ENCODE peak calls at places on chromosome 4, in nine cellular contexts. One of them, this sample, is unnamed. For H3K4me1, the result is how much of the 10 kb centered on the place peaks cover.

GRCh38 chr4:73860884-73861283 is 7.8 kb downstream of the PF4V1 start:
- DNase-seq in mammary epithelial cell: no peak
- DNase-seq in HCT116: no peak
- DNase-seq in CD4-positive, alpha-beta memory T cell: no peak
- DNase-seq in thoracic aorta: no peak
- DNase-seq in stomach: no peak
- DNase-seq in left ventricle myocardium inferior: no peak
- DNase-seq in lung: no peak
- DNase-seq in IMR-90: no peak
- DNase-seq in this sample: no peak

GRCh38 chr4:4397441-4397819 is 10.5 kb downstream of the NSG1 start:
- DNase-seq in mammary epithelial cell: no peak
- DNase-seq in thoracic aorta: no peak
- DNase-seq in stomach: no peak
- DNase-seq in CD4-positive, alpha-beta memory T cell: no peak
- DNase-seq in left ventricle myocardium inferior: no peak
- DNase-seq in HCT116: no peak
- DNase-seq in IMR-90: no peak
- DNase-seq in lung: no peak
- DNase-seq in this sample: no peak

GRCh38 chr4:16843831-16844508 is 54.5 kb downstream of the LDB2 start:
- DNase-seq in mammary epithelial cell: no peak
- DNase-seq in CD4-positive, alpha-beta memory T cell: no peak
- DNase-seq in thoracic aorta: no peak
- DNase-seq in left ventricle myocardium inferior: no peak
- DNase-seq in HCT116: no peak
- DNase-seq in lung: no peak
- DNase-seq in IMR-90: peak
- DNase-seq in stomach: no peak
- DNase-seq in this sample: peak

GRCh38 chr4:55512922-55513571 is 33.7 kb downstream of the CLOCK start:
- DNase-seq in stomach: no peak
- DNase-seq in lung: no peak
- DNase-seq in HCT116: no peak
- DNase-seq in CD4-positive, alpha-beta memory T cell: no peak
- DNase-seq in mammary epithelial cell: no peak
- DNase-seq in IMR-90: peak
- DNase-seq in left ventricle myocardium inferior: no peak
- DNase-seq in thoracic aorta: no peak
- DNase-seq in this sample: no peak

GRCh38 chr4:110289601-110290100 is 91.2 kb upstream of the ELOVL6 start:
- DNase-seq in mammary epithelial cell: no peak
- DNase-seq in left ventricle myocardium inferior: no peak
- DNase-seq in HCT116: no peak
- DNase-seq in thoracic aorta: no peak
- DNase-seq in IMR-90: no peak
- DNase-seq in CD4-positive, alpha-beta memory T cell: no peak
- DNase-seq in stomach: no peak
- DNase-seq in lung: no peak
- DNase-seq in this sample: no peak

GRCh38 chr4:24671824-24672223 is 87.5 kb upstream of the DHX15 start:
- DNase-seq in CD4-positive, alpha-beta memory T cell: no peak
- DNase-seq in HCT116: no peak
- DNase-seq in IMR-90: no peak
- DNase-seq in stomach: no peak
- DNase-seq in thoracic aorta: no peak
- DNase-seq in left ventricle myocardium inferior: no peak
- DNase-seq in lung: no peak
- DNase-seq in mammary epithelial cell: no peak
- DNase-seq in this sample: no peak

GRCh38 chr4:8198906-8199593 is at the start of gene SH3TC1:
- DNase-seq in lung: peak
- DNase-seq in HCT116: peak
- DNase-seq in thoracic aorta: peak
- DNase-seq in mammary epithelial cell: peak
- DNase-seq in CD4-positive, alpha-beta memory T cell: peak
- DNase-seq in stomach: peak
- DNase-seq in left ventricle myocardium inferior: peak
- DNase-seq in IMR-90: peak
- DNase-seq in this sample: peak

GRCh38 chr4:103429283-103429682 is 231.1 kb upstream of the CENPE start:
- DNase-seq in lung: no peak
- DNase-seq in IMR-90: no peak
- DNase-seq in left ventricle myocardium inferior: no peak
- DNase-seq in CD4-positive, alpha-beta memory T cell: no peak
- DNase-seq in HCT116: peak
- DNase-seq in mammary epithelial cell: no peak
- DNase-seq in stomach: no peak
- DNase-seq in thoracic aorta: no peak
- DNase-seq in this sample: no peak

GRCh38 chr4:139596680-139597279 is 40.8 kb upstream of the SETD7 start:
- DNase-seq in lung: no peak
- DNase-seq in left ventricle myocardium inferior: no peak
- DNase-seq in thoracic aorta: no peak
- DNase-seq in CD4-positive, alpha-beta memory T cell: no peak
- DNase-seq in HCT116: no peak
- DNase-seq in stomach: no peak
- DNase-seq in mammary epithelial cell: no peak
- DNase-seq in IMR-90: no peak
- DNase-seq in this sample: no peak

GRCh38 chr4:159946983-159947645 is 844.2 kb downstream of the RAPGEF2 start:
- DNase-seq in stomach: no peak
- DNase-seq in thoracic aorta: no peak
- DNase-seq in lung: no peak
- DNase-seq in left ventricle myocardium inferior: no peak
- DNase-seq in CD4-positive, alpha-beta memory T cell: no peak
- DNase-seq in HCT116: peak
- DNase-seq in IMR-90: peak
- DNase-seq in mammary epithelial cell: peak
- DNase-seq in this sample: peak

GRCh38 chr4:119774840-119775239 is 146.2 kb upstream of the PDE5A start:
- DNase-seq in lung: no peak
- DNase-seq in stomach: no peak
- DNase-seq in thoracic aorta: no peak
- DNase-seq in mammary epithelial cell: no peak
- DNase-seq in CD4-positive, alpha-beta memory T cell: no peak
- DNase-seq in left ventricle myocardium inferior: no peak
- DNase-seq in IMR-90: no peak
- DNase-seq in HCT116: no peak
- DNase-seq in this sample: no peak

GRCh38 chr4:31737419-31737818 is 1017.2 kb downstream of the PCDH7 start:
- DNase-seq in left ventricle myocardium inferior: no peak
- DNase-seq in stomach: no peak
- DNase-seq in lung: no peak
- DNase-seq in IMR-90: no peak
- DNase-seq in thoracic aorta: no peak
- DNase-seq in mammary epithelial cell: no peak
- DNase-seq in HCT116: no peak
- DNase-seq in CD4-positive, alpha-beta memory T cell: no peak
- DNase-seq in this sample: no peak

GRCh38 chr4:89021678-89022077 is 35.3 kb downstream of the FAM13A start:
- DNase-seq in CD4-positive, alpha-beta memory T cell: no peak
- DNase-seq in left ventricle myocardium inferior: no peak
- DNase-seq in stomach: no peak
- DNase-seq in lung: no peak
- DNase-seq in IMR-90: no peak
- DNase-seq in HCT116: no peak
- DNase-seq in thoracic aorta: no peak
- DNase-seq in mammary epithelial cell: no peak
- DNase-seq in this sample: no peak

GRCh38 chr4:54937501-54937900 is 187.9 kb downstream of the KDR start:
- DNase-seq in stomach: no peak
- DNase-seq in CD4-positive, alpha-beta memory T cell: no peak
- DNase-seq in mammary epithelial cell: no peak
- DNase-seq in thoracic aorta: no peak
- DNase-seq in IMR-90: no peak
- DNase-seq in left ventricle myocardium inferior: no peak
- DNase-seq in lung: no peak
- DNase-seq in HCT116: no peak
- DNase-seq in this sample: no peak

GRCh38 chr4:166700592-166700991 is 533.7 kb downstream of the SPOCK3 start:
- DNase-seq in mammary epithelial cell: no peak
- DNase-seq in IMR-90: no peak
- DNase-seq in CD4-positive, alpha-beta memory T cell: no peak
- DNase-seq in left ventricle myocardium inferior: no peak
- DNase-seq in stomach: no peak
- DNase-seq in HCT116: no peak
- DNase-seq in lung: no peak
- DNase-seq in thoracic aorta: no peak
- DNase-seq in this sample: no peak

GRCh38 chr4:108171541-108172230 is 3.0 kb upstream of the LEF1 start:
- DNase-seq in mammary epithelial cell: no peak
- DNase-seq in CD4-positive, alpha-beta memory T cell: peak
- DNase-seq in HCT116: no peak
- DNase-seq in IMR-90: no peak
- DNase-seq in lung: no peak
- DNase-seq in thoracic aorta: no peak
- DNase-seq in left ventricle myocardium inferior: no peak
- DNase-seq in stomach: no peak
- DNase-seq in this sample: peak

GRCh38 chr4:153269223-153269990 is 65.2 kb downstream of the TRIM2 start:
- DNase-seq in IMR-90: no peak
- DNase-seq in mammary epithelial cell: no peak
- DNase-seq in lung: no peak
- DNase-seq in HCT116: no peak
- DNase-seq in left ventricle myocardium inferior: no peak
- DNase-seq in CD4-positive, alpha-beta memory T cell: no peak
- DNase-seq in stomach: no peak
- DNase-seq in thoracic aorta: no peak
- DNase-seq in this sample: no peak

GRCh38 chr4:156971623-156972369 is at the start of gene PDGFC:
- DNase-seq in HCT116: no peak
- DNase-seq in IMR-90: peak
- DNase-seq in CD4-positive, alpha-beta memory T cell: no peak
- DNase-seq in mammary epithelial cell: peak
- DNase-seq in left ventricle myocardium inferior: peak
- DNase-seq in lung: peak
- DNase-seq in stomach: peak
- DNase-seq in thoracic aorta: peak
- DNase-seq in this sample: peak
- H3K4me1 ChIP-seq in HCT116: under half
- H3K4me1 ChIP-seq in IMR-90: under half
- H3K4me1 ChIP-seq in CD4-positive, alpha-beta memory T cell: under half
- H3K4me1 ChIP-seq in mammary epithelial cell: half or more
- H3K4me1 ChIP-seq in left ventricle myocardium inferior: under half
- H3K4me1 ChIP-seq in lung: under half
- H3K4me1 ChIP-seq in stomach: under half
- H3K4me1 ChIP-seq in thoracic aorta: under half
- H3K4me1 ChIP-seq in this sample: under half

DNA sequence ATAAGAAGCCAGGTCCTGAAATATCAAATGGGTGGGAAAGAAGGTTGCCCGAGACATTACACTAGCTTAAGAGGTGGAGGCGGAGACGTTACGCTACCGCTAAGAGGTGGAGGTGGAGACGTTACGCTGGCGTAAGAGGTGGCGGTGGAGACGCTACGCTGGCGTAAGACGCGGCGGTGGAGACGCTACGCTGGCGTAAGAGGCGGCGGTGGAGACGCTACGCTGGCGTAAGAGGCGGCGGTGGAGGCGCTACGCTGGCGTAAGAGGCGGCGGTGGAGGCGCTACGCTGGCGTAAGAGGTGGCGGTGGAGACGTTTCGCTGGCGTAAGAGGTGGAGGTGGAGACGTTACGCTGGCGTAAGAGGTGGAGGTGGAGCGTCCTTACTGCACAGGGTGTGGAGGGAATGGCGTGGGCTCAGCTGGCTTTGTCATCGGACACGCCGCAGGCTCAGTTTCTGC is 12.8 kb downstream of the CYP4V2 start:
- DNase-seq in CD4-positive, alpha-beta memory T cell: peak
- DNase-seq in IMR-90: peak
- DNase-seq in mammary epithelial cell: no peak
- DNase-seq in stomach: peak
- DNase-seq in thoracic aorta: no peak
- DNase-seq in HCT116: peak
- DNase-seq in left ventricle myocardium inferior: no peak
- DNase-seq in lung: peak
- DNase-seq in this sample: no peak
- H3K4me1 ChIP-seq in CD4-positive, alpha-beta memory T cell: under half
- H3K4me1 ChIP-seq in IMR-90: under half
- H3K4me1 ChIP-seq in mammary epithelial cell: under half
- H3K4me1 ChIP-seq in stomach: under half
- H3K4me1 ChIP-seq in thoracic aorta: under half
- H3K4me1 ChIP-seq in HCT116: under half
- H3K4me1 ChIP-seq in left ventricle myocardium inferior: under half
- H3K4me1 ChIP-seq in lung: under half
- H3K4me1 ChIP-seq in this sample: under half

DNA sequence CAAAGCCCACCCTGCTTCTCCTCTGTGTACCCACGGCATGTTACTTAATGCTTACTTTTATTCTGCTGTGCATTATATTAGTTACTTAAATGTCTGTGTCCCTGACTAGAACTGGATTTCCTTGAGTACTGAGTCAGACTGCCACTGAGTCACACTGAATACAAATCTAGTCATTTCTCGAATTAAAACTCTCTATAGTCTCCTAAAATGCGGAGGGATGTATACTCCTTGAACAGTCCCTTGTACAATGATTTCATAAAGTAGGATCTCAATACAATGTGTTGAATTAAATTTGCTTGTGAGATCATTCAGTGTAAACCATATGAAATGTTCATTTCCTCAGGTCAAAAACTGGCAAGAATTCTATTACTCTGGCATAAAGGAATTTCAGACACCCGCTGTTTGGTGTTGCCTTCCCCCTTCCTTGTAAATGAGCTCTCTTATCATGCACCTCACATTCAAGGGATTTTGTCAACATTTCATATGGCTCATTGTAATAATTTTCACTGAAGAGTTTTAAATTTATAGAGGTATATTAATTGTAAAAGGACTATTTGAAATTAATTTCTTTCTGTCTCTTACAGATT is 17.4 kb upstream of the FAM241A start:
- DNase-seq in HCT116: no peak
- DNase-seq in lung: no peak
- DNase-seq in thoracic aorta: no peak
- DNase-seq in left ventricle myocardium inferior: no peak
- DNase-seq in stomach: no peak
- DNase-seq in mammary epithelial cell: peak
- DNase-seq in IMR-90: peak
- DNase-seq in CD4-positive, alpha-beta memory T cell: no peak
- DNase-seq in this sample: peak
- H3K4me1 ChIP-seq in HCT116: under half
- H3K4me1 ChIP-seq in lung: under half
- H3K4me1 ChIP-seq in thoracic aorta: under half
- H3K4me1 ChIP-seq in left ventricle myocardium inferior: under half
- H3K4me1 ChIP-seq in stomach: under half
- H3K4me1 ChIP-seq in mammary epithelial cell: under half
- H3K4me1 ChIP-seq in IMR-90: under half
- H3K4me1 ChIP-seq in CD4-positive, alpha-beta memory T cell: under half
- H3K4me1 ChIP-seq in this sample: under half

DNA sequence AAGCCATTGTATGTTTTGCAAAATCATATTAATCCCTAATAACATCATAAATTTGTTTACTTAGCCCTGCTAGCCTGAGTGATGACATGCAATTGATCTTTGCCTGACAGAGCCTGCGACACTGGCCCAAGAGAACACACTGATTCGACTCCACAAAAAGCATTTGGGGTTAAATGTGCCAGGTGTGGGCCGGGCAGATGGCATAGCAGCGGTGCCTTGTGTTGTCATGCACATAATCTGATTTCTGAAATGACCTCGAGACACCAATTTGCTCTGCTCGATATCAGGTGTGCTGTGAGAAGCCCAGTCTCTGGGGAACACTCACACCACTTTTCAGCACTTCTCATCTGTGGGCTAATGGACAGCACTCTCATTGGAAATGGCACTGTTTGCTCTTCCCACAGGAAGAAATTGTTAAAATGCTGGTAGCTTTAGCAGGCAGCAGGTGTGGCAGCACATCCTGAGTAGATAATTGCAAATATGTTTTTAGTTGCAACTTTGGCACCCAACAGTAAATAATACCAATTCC is 738.3 kb upstream of the TENM3 start:
- DNase-seq in mammary epithelial cell: no peak
- DNase-seq in thoracic aorta: no peak
- DNase-seq in HCT116: no peak
- DNase-seq in CD4-positive, alpha-beta memory T cell: no peak
- DNase-seq in lung: no peak
- DNase-seq in IMR-90: no peak
- DNase-seq in stomach: no peak
- DNase-seq in left ventricle myocardium inferior: no peak
- DNase-seq in this sample: no peak
- H3K4me1 ChIP-seq in mammary epithelial cell: under half
- H3K4me1 ChIP-seq in thoracic aorta: under half
- H3K4me1 ChIP-seq in HCT116: under half
- H3K4me1 ChIP-seq in CD4-positive, alpha-beta memory T cell: under half
- H3K4me1 ChIP-seq in lung: under half
- H3K4me1 ChIP-seq in IMR-90: under half
- H3K4me1 ChIP-seq in stomach: under half
- H3K4me1 ChIP-seq in left ventricle myocardium inferior: under half
- H3K4me1 ChIP-seq in this sample: under half